ENCODE peak calls at places on chromosomes 7 and 10, in six cellular contexts. U, E, J, W, T and D are unnamed samples. For H3K36me3 and H3K4me1, the result is how much of the 10 kb centered on the place peaks cover.

GRCh38 chr10:57973451-57973850 is 294.2 kb downstream of the IPMK start:
- DNase-seq in U (no peak), E (no peak), J (no peak), W (no peak), T (no peak), D (no peak)

GRCh38 chr7:24821045-24821853 is 64.0 kb upstream of the GSDME start:
- DNase-seq in U (peak), E (no peak), J (peak), W (no peak), T (peak), D (no peak)

GRCh38 chr10:43576062-43576461 is 1.6 kb upstream of the ZNF239 start:
- DNase-seq in U (no peak), E (no peak), J (no peak), W (no peak), T (no peak), D (no peak)

GRCh38 chr7:6650086-6650485 is 13.0 kb downstream of the ZNF316 start:
- DNase-seq in U (no peak), E (no peak), J (no peak), W (no peak), T (no peak), D (no peak)

GRCh38 chr7:1289681-1290261 is 57.1 kb downstream of the UNCX start:
- DNase-seq in U (no peak), E (peak), J (no peak), W (no peak), T (no peak), D (no peak)

GRCh38 chr10:132700168-132701098 is 85.5 kb downstream of the NKX6-2 start:
- DNase-seq in U (no peak), E (no peak), J (peak), W (no peak), T (no peak), D (no peak)

GRCh38 chr7:45145881-45146280 is 11.7 kb upstream of the RAMP3 start:
- DNase-seq in U (no peak), E (no peak), J (peak), W (no peak), T (no peak), D (no peak)

GRCh38 chr7:11185179-11185578 is 211.5 kb downstream of the PHF14 start:
- DNase-seq in U (no peak), E (no peak), J (no peak), W (no peak), T (no peak), D (no peak)

GRCh38 chr10:77582710-77583115 is 54.9 kb downstream of the KCNMA1 start:
- DNase-seq in U (peak), E (no peak), J (peak), W (no peak), T (no peak), D (no peak)

GRCh38 chr10:77501846-77502251 is 135.8 kb downstream of the KCNMA1 start:
- DNase-seq in U (no peak), E (no peak), J (no peak), W (no peak), T (no peak), D (no peak)

GRCh38 chr7:1210979-1211608 is 21.6 kb upstream of the UNCX start:
- DNase-seq in U (no peak), E (no peak), J (no peak), W (no peak), T (no peak), D (no peak)

GRCh38 chr7:22561356-22561755 is 61.4 kb upstream of the STEAP1B start:
- DNase-seq in U (peak), E (peak), J (no peak), W (peak), T (no peak), D (peak)

GRCh38 chr7:20153567-20153966 is 63.6 kb downstream of the MACC1 start:
- DNase-seq in U (no peak), E (no peak), J (no peak), W (no peak), T (no peak), D (no peak)

GRCh38 chr7:420142-421055 is 99.2 kb downstream of the PDGFA start:
- DNase-seq in U (no peak), E (no peak), J (peak), W (no peak), T (no peak), D (no peak)

GRCh38 chr10:6086375-6087233 is 2.2 kb upstream of the RBM17 start:
- DNase-seq in U (peak), E (peak), J (peak), W (peak), T (peak), D (peak)

GRCh38 chr7:44637788-44638594 is 31.6 kb downstream of the OGDH start:
- DNase-seq in U (no peak), E (no peak), J (peak), W (no peak), T (no peak), D (no peak)

GRCh38 chr7:108525327-108525984 is 479 bp downstream of the PNPLA8 start:
- DNase-seq in U (peak), E (peak), J (no peak), W (no peak), T (peak), D (no peak)

GRCh38 chr10:90125966-90126600 is 424.7 kb downstream of the KIF20B start:
- DNase-seq in U (no peak), E (no peak), J (no peak), W (no peak), T (no peak), D (no peak)

GRCh38 chr7:16933296-16934248 is 51.8 kb upstream of the AGR3 start:
- DNase-seq in U (no peak), E (no peak), J (no peak), W (no peak), T (no peak), D (no peak)

GRCh38 chr7:108459922-108460551 is 3.8 kb upstream of the NRCAM start:
- DNase-seq in U (no peak), E (peak), J (no peak), W (no peak), T (peak), D (no peak)

GRCh38 chr10:79232864-79233263 is 114.4 kb upstream of the PPIF start:
- DNase-seq in U (no peak), E (no peak), J (no peak), W (no peak), T (no peak), D (no peak)

GRCh38 chr10:79229081-79229541 is 118.2 kb upstream of the PPIF start:
- DNase-seq in U (no peak), E (no peak), J (no peak), W (no peak), T (no peak), D (no peak)

GRCh38 chr10:79231908-79232307 is 115.4 kb upstream of the PPIF start:
- DNase-seq in U (no peak), E (no peak), J (no peak), W (no peak), T (no peak), D (no peak)

GRCh38 chr10:79230563-79231249 is 116.6 kb upstream of the PPIF start:
- DNase-seq in U (no peak), E (no peak), J (no peak), W (no peak), T (no peak), D (no peak)

GRCh38 chr10:79229830-79230562 is 117.3 kb upstream of the PPIF start:
- DNase-seq in U (no peak), E (peak), J (no peak), W (no peak), T (peak), D (no peak)
- H3K36me3 ChIP-seq in U (under half), E (under half), J (half or more), W (under half), T (under half), D (under half)

DNA sequence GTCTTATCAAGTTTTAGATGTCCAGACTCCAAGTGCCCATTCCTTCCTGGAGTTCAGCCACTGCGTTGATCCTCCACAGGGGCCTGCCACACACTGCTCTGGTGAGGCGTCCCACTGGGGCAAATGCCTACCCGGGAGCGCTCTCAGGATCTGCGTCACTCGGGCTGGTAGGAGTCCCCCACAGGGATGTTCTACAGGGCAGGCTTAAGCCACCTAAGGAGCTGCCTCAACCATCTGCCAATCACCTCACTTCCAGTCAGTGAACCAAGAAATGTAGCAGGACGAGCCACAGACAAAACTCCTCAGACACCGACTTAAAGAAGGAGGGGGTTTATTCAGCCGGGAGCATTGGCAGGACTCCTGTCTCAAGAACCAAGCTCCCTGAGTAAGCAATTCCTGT is 19.9 kb downstream of the MRLN start:
- DNase-seq in U (no peak), E (no peak), J (no peak), W (no peak), T (no peak), D (no peak)
- H3K4me3 ChIP-seq in U (no peak), E (no peak), J (no peak), W (no peak), T (no peak), D (no peak)

GRCh38 chr7:98911936-98912335 is 33.6 kb downstream of the TRRAP start:
- DNase-seq in U (no peak), E (no peak), J (no peak), W (no peak), T (no peak), D (no peak)
- H3K4me1 ChIP-seq in U (under half), E (under half), J (under half), W (under half), T (under half), D (under half)

GRCh38 chr10:3165196-3165595 is 7.4 kb downstream of the PITRM1 start:
- DNase-seq in U (no peak), E (no peak), J (no peak), W (no peak), T (no peak), D (no peak)

GRCh38 chr10:3166496-3167290 is 5.9 kb downstream of the PITRM1 start:
- DNase-seq in U (no peak), E (no peak), J (no peak), W (no peak), T (no peak), D (no peak)

GRCh38 chr10:3163879-3164278 is 8.7 kb downstream of the PITRM1 start:
- DNase-seq in U (no peak), E (no peak), J (no peak), W (no peak), T (no peak), D (no peak)

GRCh38 chr10:3159160-3159559 is 13.4 kb downstream of the PITRM1 start:
- DNase-seq in U (no peak), E (no peak), J (no peak), W (no peak), T (no peak), D (no peak)

GRCh38 chr10:3162533-3162932 is 10.0 kb downstream of the PITRM1 start:
- DNase-seq in U (no peak), E (no peak), J (no peak), W (no peak), T (no peak), D (no peak)
- H3K36me3 ChIP-seq in U (half or more), E (half or more), J (half or more), W (under half), T (half or more), D (under half)

GRCh38 chr10:17216217-17216900 is 11.7 kb upstream of the VIM start:
- DNase-seq in U (no peak), E (no peak), J (no peak), W (no peak), T (no peak), D (no peak)
- H3K4me3 ChIP-seq in U (no peak), E (no peak), J (no peak), W (no peak), T (no peak), D (peak)

GRCh38 chr10:124679401-124679800 is 64.8 kb downstream of the FAM53B start:
- DNase-seq in U (no peak), E (no peak), J (no peak), W (no peak), T (no peak), D (no peak)

GRCh38 chr10:124676416-124677062 is 67.6 kb downstream of the FAM53B start:
- DNase-seq in U (no peak), E (no peak), J (no peak), W (no peak), T (no peak), D (no peak)

GRCh38 chr10:124678566-124679240 is 65.5 kb downstream of the FAM53B start:
- DNase-seq in U (no peak), E (no peak), J (no peak), W (no peak), T (no peak), D (no peak)

GRCh38 chr10:124677291-124677690 is 66.9 kb downstream of the FAM53B start:
- DNase-seq in U (no peak), E (no peak), J (no peak), W (no peak), T (no peak), D (no peak)

DNA sequence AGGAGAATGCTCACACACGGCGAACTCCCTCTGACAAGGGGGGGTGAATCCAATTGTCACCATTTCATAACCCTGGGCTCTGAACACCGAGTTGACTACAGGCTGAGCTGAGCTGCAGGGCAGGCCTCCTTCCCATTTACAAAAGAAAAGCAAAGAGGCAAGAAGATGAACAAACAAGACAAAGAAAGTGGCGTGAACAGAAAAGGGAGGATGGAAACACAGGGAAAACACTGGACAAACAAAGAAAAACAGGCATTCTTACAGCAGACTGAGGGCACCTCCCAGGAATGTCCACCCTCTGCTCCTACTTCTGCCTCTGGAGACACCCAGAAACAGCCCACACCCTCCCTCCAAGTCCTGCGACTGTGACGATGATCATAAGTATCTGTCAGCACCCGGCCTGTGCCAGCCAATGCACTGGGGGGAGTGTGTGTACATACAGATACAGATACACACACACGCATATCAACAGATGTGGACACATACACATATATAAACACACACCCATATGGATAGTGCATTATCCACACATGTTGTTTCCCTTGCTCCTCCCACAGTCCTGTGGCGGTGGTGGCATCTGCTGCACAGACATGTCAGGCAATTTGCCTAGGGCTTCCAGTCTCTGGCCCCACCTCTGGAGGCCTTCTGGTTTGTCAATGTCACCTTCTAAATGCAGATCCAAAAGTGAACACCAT is 66.2 kb downstream of the FAM53B start:
- DNase-seq in U (no peak), E (peak), J (no peak), W (no peak), T (no peak), D (no peak)
- H3K4me1 ChIP-seq in U (half or more), E (under half), J (under half), W (half or more), T (under half), D (under half)

GRCh38 chr10:1119501-1119900 is 63.3 kb downstream of the WDR37 start:
- DNase-seq in U (no peak), E (no peak), J (no peak), W (no peak), T (no peak), D (no peak)

GRCh38 chr10:1120146-1120695 is 64.0 kb downstream of the WDR37 start:
- DNase-seq in U (no peak), E (no peak), J (no peak), W (no peak), T (no peak), D (no peak)

GRCh38 chr10:1117651-1118050 is 61.5 kb downstream of the WDR37 start:
- DNase-seq in U (no peak), E (no peak), J (peak), W (no peak), T (no peak), D (no peak)

GRCh38 chr10:1120761-1121160 is 64.6 kb downstream of the WDR37 start:
- DNase-seq in U (peak), E (no peak), J (peak), W (no peak), T (no peak), D (no peak)

GRCh38 chr10:1119027-1119426 is 62.8 kb downstream of the WDR37 start:
- DNase-seq in U (no peak), E (peak), J (no peak), W (no peak), T (no peak), D (no peak)
- H3K36me3 ChIP-seq in U (half or more), E (under half), J (half or more), W (under half), T (half or more), D (under half)